ENCODE peak calls at places on chromosomes 7 and 10, in four cellular contexts. E is H4, I is thoracic aorta, J is sigmoid colon. C is an unnamed sample.

GRCh38 chr10:133311570-133311969 is 2.9 kb downstream of the ZNF511 start:
- DNase-seq in I (no peak), J (no peak), E (no peak), C (no peak)

GRCh38 chr10:58177362-58177947 is 90.2 kb downstream of the IPMK start:
- DNase-seq in J (no peak), I (no peak), E (peak), C (no peak)

GRCh38 chr7:123665157-123665556 is 9.5 kb downstream of the LMOD2 start:
- DNase-seq in E (no peak), I (no peak), J (no peak), C (no peak)

GRCh38 chr10:132364594-132364970 is 32.4 kb upstream of the PWWP2B start:
- DNase-seq in E (no peak), I (no peak), J (peak), C (no peak)

GRCh38 chr7:128841961-128842673 is 11.9 kb downstream of the FLNC start:
- DNase-seq in I (no peak), J (no peak), E (no peak), C (peak)

GRCh38 chr10:80144302-80145131 is 12.0 kb downstream of the PLAC9 start:
- DNase-seq in J (no peak), E (no peak), I (no peak), C (peak)

GRCh38 chr10:96831200-96831866 is 765 bp upstream of the LCOR start:
- DNase-seq in I (no peak), E (no peak), J (no peak), C (no peak)

GRCh38 chr10:52319926-52320325 is 5.8 kb downstream of the DKK1 start:
- DNase-seq in E (no peak), I (no peak), J (no peak), C (no peak)

GRCh38 chr7:35849158-35849831 is 48.4 kb downstream of the SEPTIN7 start:
- DNase-seq in J (no peak), E (no peak), I (no peak), C (no peak)

GRCh38 chr7:27245798-27246691 is 3.4 kb downstream of the EVX1 start:
- DNase-seq in I (no peak), J (no peak), E (no peak), C (peak)

GRCh38 chr7:47204709-47205108 is 377.2 kb downstream of the TNS3 start:
- DNase-seq in E (no peak), J (no peak), I (no peak), C (no peak)

C was measured in PC-9.